ENCODE peak calls at places on chromosomes 12 and 14, in seven cellular contexts. A is right atrium auricular region, Z is ascending aorta, J is H9, G is brain microvascular endothelial cell, H is endothelial cell, U is fibroblast of lung. X is an unnamed sample.

GRCh38 chr12:45302621-45303020 is 86.7 kb downstream of the ANO6 start:
- DNase-seq in A (no peak), U (no peak), J (no peak), Z (no peak), H (no peak), G (no peak), X (no peak)

GRCh38 chr12:98939926-98940325 is 294.8 kb downstream of the APAF1 start:
- DNase-seq in Z (no peak), J (no peak), G (no peak), A (no peak), H (no peak), U (no peak), X (no peak)

GRCh38 chr12:128586630-128587029 is 237.1 kb downstream of the SLC15A4 start:
- DNase-seq in A (no peak), J (no peak), H (no peak), G (no peak), Z (no peak), U (no peak), X (no peak)

GRCh38 chr12:95173392-95174251 is 43.6 kb downstream of the FGD6 start:
- DNase-seq in G (peak; percentile 82), J (no peak), U (peak; percentile 96), H (no peak), A (peak; percentile 81), Z (peak; percentile 69), X (no peak)

GRCh38 chr12:11071414-11071813 is 9.3 kb upstream of the TAS2R46 start:
- DNase-seq in Z (no peak), J (peak; percentile 62), G (no peak), U (no peak), A (no peak), H (no peak), X (no peak)

GRCh38 chr14:54109521-54110120 is 153.0 kb upstream of the BMP4 start:
- DNase-seq in U (no peak), H (no peak), J (no peak), A (no peak), Z (no peak), G (no peak), X (no peak)

GRCh38 chr12:122669397-122670070 is 33.6 kb downstream of the HCAR2 start:
- DNase-seq in Z (no peak), H (no peak), U (peak; percentile 84), G (peak; percentile 30), A (no peak), J (no peak), X (no peak)

GRCh38 chr14:52031781-52032180 is 37.1 kb downstream of the NID2 start:
- DNase-seq in A (no peak), Z (peak; percentile 90), H (no peak), U (peak; percentile 98), G (peak; percentile 76), J (no peak), X (no peak)

GRCh38 chr12:53952871-53953734 is 1.6 kb upstream of the HOXC12 start:
- DNase-seq in A (no peak), U (no peak), H (no peak), G (no peak), Z (no peak), J (peak; percentile 88), X (no peak)

GRCh38 chr14:72894623-72895378 is 900 bp upstream of the DPF3 start:
- DNase-seq in A (no peak), J (peak; percentile 59), Z (no peak), U (peak; percentile 27), G (no peak), H (peak; percentile 31), X (no peak)

GRCh38 chr12:46160081-46160980 is 108.5 kb downstream of the SLC38A1 start:
- DNase-seq in A (no peak), U (peak; percentile 93), H (no peak), G (no peak), J (no peak), Z (peak; percentile 70), X (no peak)

GRCh38 chr12:6866163-6866919 is 990 bp upstream of the TPI1 start:
- DNase-seq in U (no peak), J (peak; percentile 72), H (no peak), A (no peak), Z (no peak), G (no peak), X (no peak)

GRCh38 chr12:6866920-6867406 is 368 bp upstream of the TPI1 start:
- DNase-seq in Z (no peak), H (no peak), U (no peak), G (peak; percentile 3), J (no peak), A (no peak), X (no peak)

GRCh38 chr12:6869049-6870021 is 2.0 kb downstream of the TPI1 start:
- DNase-seq in G (peak; percentile 60), J (peak; percentile 94), U (peak; percentile 54), H (peak; percentile 86), Z (peak; percentile 90), A (peak; percentile 86), X (peak; percentile 81)

GRCh38 chr12:6867407-6868210 is at the start of gene TPI1:
- DNase-seq in J (peak; percentile 90), G (peak; percentile 65), U (peak; percentile 71), Z (peak; percentile 91), H (peak; percentile 84), A (peak; percentile 87), X (peak; percentile 66)

DNA sequence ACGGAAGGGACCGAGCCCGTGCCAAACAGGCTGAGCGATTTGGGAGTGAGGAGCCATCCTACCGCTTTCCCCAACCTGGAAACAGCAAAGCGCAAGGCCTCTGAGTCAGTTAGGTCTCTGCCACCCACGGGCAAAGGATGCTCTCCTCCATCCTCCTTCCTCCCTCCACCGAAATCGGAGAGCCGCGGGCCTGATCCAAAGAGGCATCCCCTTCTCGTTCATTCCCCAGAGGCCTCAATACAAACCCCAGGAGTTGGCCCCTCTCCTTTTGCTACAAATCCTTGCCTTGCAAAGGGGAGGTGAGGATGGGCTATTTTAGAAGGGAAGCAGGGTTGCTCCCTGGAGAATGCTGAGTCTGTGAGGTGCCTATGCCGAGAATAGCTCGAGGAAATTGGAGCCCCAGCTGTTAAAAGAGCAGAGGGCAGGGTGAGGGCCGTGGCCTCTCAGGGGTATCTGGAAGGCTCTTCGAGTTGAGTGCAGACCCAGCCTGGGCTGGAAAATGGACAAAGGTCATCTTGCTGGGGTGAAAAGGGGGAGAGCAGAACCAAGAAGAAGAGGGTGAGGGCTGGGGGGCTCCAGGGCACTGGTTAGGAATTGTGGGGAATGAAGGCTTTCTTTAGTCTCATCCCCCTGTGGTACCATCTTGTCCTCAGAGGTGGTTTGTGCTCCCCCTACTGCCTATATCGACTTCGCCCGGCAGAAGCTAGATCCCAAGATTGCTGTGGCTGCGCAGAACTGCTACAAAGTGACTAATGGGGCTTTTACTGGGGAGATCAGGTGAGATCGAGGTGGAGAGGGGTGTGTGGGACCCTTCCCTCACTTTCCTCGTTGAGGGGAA is 1.1 kb downstream of the TPI1 start:
- DNase-seq in H (no peak), Z (no peak), J (no peak), U (no peak), G (no peak), A (no peak), X (no peak)
- TF ChIP-seq CTCF in H (no peak), Z (no peak), J (peak; percentile 15), U (peak; percentile 36), G (peak; percentile 47), A (no peak), X (no peak)

GRCh38 chr12:101740566-101740965 is 1.3 kb upstream of the SYCP3 start:
- DNase-seq in H (no peak), G (no peak), Z (no peak), J (no peak), A (no peak), U (no peak), X (no peak)
- TF ChIP-seq CTCF in H (no peak), G (no peak), Z (no peak), J (no peak), A (no peak), U (no peak), X (no peak)

GRCh38 chr12:109113661-109114321 is 2.6 kb upstream of the ACACB start:
- DNase-seq in J (no peak), G (no peak), A (no peak), H (no peak), Z (no peak), U (no peak), X (no peak)

GRCh38 chr12:109115404-109115757 is 1.0 kb upstream of the ACACB start:
- DNase-seq in G (no peak), H (no peak), Z (no peak), U (no peak), J (no peak), A (no peak), X (no peak)

GRCh38 chr12:109115758-109116610 is at the start of gene ACACB:
- DNase-seq in H (no peak), U (no peak), J (no peak), Z (peak; percentile 77), G (no peak), A (peak; percentile 84), X (no peak)

GRCh38 chr12:109112720-109113465 is 3.5 kb upstream of the ACACB start:
- DNase-seq in G (no peak), A (no peak), H (no peak), U (no peak), J (no peak), Z (no peak), X (no peak)

DNA sequence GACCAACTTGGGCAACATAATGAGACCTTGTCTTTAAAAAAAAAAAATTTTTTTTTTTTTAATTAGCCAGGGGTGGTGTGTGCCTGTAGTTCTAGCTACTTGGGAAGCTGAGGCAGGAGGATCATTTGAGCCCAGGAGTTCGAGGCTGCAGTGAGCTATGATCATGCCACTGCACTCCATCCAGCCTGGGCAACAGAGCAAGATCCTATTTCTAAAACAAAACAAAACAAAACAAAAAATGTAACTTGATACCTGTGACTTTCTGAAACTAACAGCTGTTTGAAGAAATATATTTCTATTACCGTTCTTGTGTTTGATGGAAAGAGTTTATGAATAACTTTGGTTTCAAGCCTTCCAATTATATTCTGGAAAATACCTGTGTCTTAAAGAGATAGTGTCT is 1.7 kb upstream of the ACACB start:
- DNase-seq in J (no peak), A (no peak), Z (no peak), U (no peak), H (no peak), G (no peak), X (no peak)
- TF ChIP-seq CTCF in J (no peak), A (no peak), Z (no peak), U (no peak), H (no peak), G (no peak), X (no peak)

GRCh38 chr12:26372856-26373255 is 177.5 kb downstream of the SSPN start:
- DNase-seq in J (no peak), H (no peak), U (no peak), A (no peak), Z (no peak), G (no peak), X (no peak)

GRCh38 chr12:26368331-26368730 is 173.0 kb downstream of the SSPN start:
- DNase-seq in H (no peak), A (no peak), Z (no peak), U (no peak), J (no peak), G (no peak), X (no peak)

GRCh38 chr12:26373606-26374495 is 178.5 kb downstream of the SSPN start:
- DNase-seq in Z (no peak), J (no peak), H (no peak), U (peak; percentile 68), A (no peak), G (peak; percentile 17), X (no peak)

GRCh38 chr12:26369588-26369987 is 174.2 kb downstream of the SSPN start:
- DNase-seq in U (peak; percentile 92), Z (no peak), A (no peak), G (peak; percentile 86), H (no peak), J (no peak), X (no peak)

DNA sequence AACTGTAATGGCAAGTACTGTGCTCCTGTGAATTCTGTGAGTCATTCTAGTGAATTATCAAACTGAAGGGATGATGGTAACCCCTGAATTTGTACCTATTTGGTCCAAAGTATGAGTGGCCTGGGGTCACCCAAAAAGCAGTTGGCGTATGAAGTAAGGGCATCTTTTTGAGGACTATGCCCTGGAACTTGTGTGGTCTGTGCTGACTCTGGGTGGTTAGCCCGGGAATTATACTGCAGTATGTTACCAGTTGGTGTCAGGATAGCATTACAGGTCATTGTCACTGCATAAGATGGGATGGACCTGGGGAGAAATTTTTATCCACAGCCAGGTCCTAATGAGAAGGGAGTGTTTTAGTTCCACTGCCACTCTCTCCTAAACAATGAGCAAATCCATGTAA is 174.7 kb downstream of the SSPN start:
- DNase-seq in A (no peak), G (no peak), J (no peak), U (no peak), H (no peak), Z (no peak), X (no peak)
- TF ChIP-seq CTCF in A (no peak), G (no peak), J (no peak), U (no peak), H (no peak), Z (no peak), X (no peak)

X was measured in natural killer cell.